ENCODE peak calls at places on chromosomes 7 and 10, in nine cellular contexts. S is T-helper 2 cell treated with Interferon-gamma antibody and Interleukin-4, amounts not matched to agents 5 μg/mL and 100 μg/mL, for 36 hours; M is NCI-H460; D is stimulated activated naive CD4-positive, alpha-beta T cell; Q is activated naive CD8-positive, alpha-beta T cell treated with anti-CD3 and anti-CD28 coated beads for 36 hours; I is epithelial cell of esophagus; G is osteocyte; H is globus pallidus; O is substantia nigra. V is an unnamed sample.

GRCh38 chr7:40008218-40008815 is 58.3 kb downstream of the CDK13 start:
- DNase-seq in S (no peak), M (peak), D (no peak), Q (no peak), I (peak), G (no peak), H (no peak), O (no peak), V (peak)

GRCh38 chr7:84949067-84949466 is 237.8 kb downstream of the SEMA3D start:
- DNase-seq in S (no peak), M (no peak), D (no peak), Q (no peak), I (peak), G (no peak), H (no peak), O (no peak), V (no peak)

GRCh38 chr7:120452665-120453064 is 179.7 kb downstream of the KCND2 start:
- DNase-seq in S (no peak), M (no peak), D (no peak), Q (no peak), I (no peak), G (no peak), H (no peak), O (no peak), V (no peak)

GRCh38 chr7:130270947-130271790 is 4.5 kb downstream of the CPA2 start:
- DNase-seq in S (no peak), M (no peak), D (no peak), Q (no peak), I (no peak), G (no peak), H (no peak), O (no peak), V (no peak)

GRCh38 chr10:87547734-87548311 is 43.1 kb downstream of the MINPP1 start:
- DNase-seq in S (no peak), M (no peak), D (no peak), Q (no peak), I (peak), G (no peak), H (no peak), O (no peak), V (peak)

GRCh38 chr7:121107923-121108498 is 119.5 kb downstream of the CPED1 start:
- DNase-seq in S (no peak), M (peak), D (no peak), Q (no peak), I (peak), G (no peak), H (peak), O (no peak), V (peak)

GRCh38 chr10:131050162-131050766 is 261.3 kb downstream of the TCERG1L start:
- DNase-seq in S (no peak), M (no peak), D (no peak), Q (no peak), I (no peak), G (no peak), H (no peak), O (no peak), V (no peak)

GRCh38 chr10:71060636-71061426 is 151.5 kb upstream of the UNC5B start:
- DNase-seq in S (no peak), M (no peak), D (no peak), Q (no peak), I (no peak), G (no peak), H (no peak), O (no peak), V (no peak)

GRCh38 chr7:24582171-24582570 is 8.9 kb downstream of the PALS2 start:
- DNase-seq in S (no peak), M (no peak), D (no peak), Q (no peak), I (no peak), G (no peak), H (no peak), O (no peak), V (no peak)

GRCh38 chr10:127017406-127018297 is 112.4 kb downstream of the DOCK1 start:
- DNase-seq in S (no peak), M (no peak), D (no peak), Q (no peak), I (peak), G (no peak), H (no peak), O (no peak), V (peak)

GRCh38 chr7:24830440-24831050 is 73.3 kb upstream of the GSDME start:
- DNase-seq in S (no peak), M (no peak), D (no peak), Q (no peak), I (no peak), G (no peak), H (no peak), O (no peak), V (no peak)

GRCh38 chr7:105493928-105494325 is 28.1 kb downstream of the PUS7 start:
- DNase-seq in S (no peak), M (no peak), D (no peak), Q (no peak), I (peak), G (no peak), H (no peak), O (no peak), V (peak)

GRCh38 chr7:2928256-2928612 is 84.1 kb upstream of the GNA12 start:
- DNase-seq in S (no peak), M (no peak), D (no peak), Q (no peak), I (no peak), G (peak), H (no peak), O (no peak), V (no peak)

GRCh38 chr7:116173051-116174028 is 37.0 kb upstream of the TES start:
- DNase-seq in S (no peak), M (peak), D (no peak), Q (no peak), I (peak), G (no peak), H (peak), O (no peak), V (peak)

GRCh38 chr10:114239117-114239993 is at the start of gene VWA2:
- DNase-seq in S (no peak), M (no peak), D (no peak), Q (peak), I (peak), G (no peak), H (no peak), O (no peak), V (peak)

GRCh38 chr10:31147220-31147608 is 115.5 kb upstream of the ZNF438 start:
- DNase-seq in S (no peak), M (no peak), D (no peak), Q (no peak), I (peak), G (no peak), H (no peak), O (no peak), V (peak)

GRCh38 chr10:62690703-62691102 is 113.8 kb upstream of the ADO start:
- DNase-seq in S (no peak), M (no peak), D (no peak), Q (no peak), I (no peak), G (no peak), H (no peak), O (no peak), V (no peak)

GRCh38 chr7:157792241-157792950 is 455.6 kb downstream of the DNAJB6 start:
- DNase-seq in S (no peak), M (no peak), D (no peak), Q (no peak), I (no peak), G (no peak), H (no peak), O (no peak), V (no peak)

GRCh38 chr10:71995880-71996597 is 31.8 kb downstream of the CHST3 start:
- DNase-seq in S (no peak), M (no peak), D (no peak), Q (no peak), I (no peak), G (no peak), H (no peak), O (no peak), V (no peak)

GRCh38 chr7:131543298-131543697 is 13.1 kb downstream of the PODXL start:
- DNase-seq in S (no peak), M (no peak), D (no peak), Q (no peak), I (peak), G (no peak), H (no peak), O (no peak), V (no peak)

GRCh38 chr10:116080553-116080952 is 192.5 kb downstream of the GFRA1 start:
- DNase-seq in S (no peak), M (no peak), D (no peak), Q (no peak), I (no peak), G (no peak), H (no peak), O (no peak), V (peak)

GRCh38 chr10:119252470-119253151 is 45.2 kb downstream of the GRK5 start:
- DNase-seq in S (no peak), M (no peak), D (no peak), Q (no peak), I (no peak), G (no peak), H (no peak), O (no peak), V (no peak)

GRCh38 chr10:110481948-110482347 is 15.8 kb upstream of the DUSP5 start:
- DNase-seq in S (no peak), M (no peak), D (no peak), Q (no peak), I (no peak), G (no peak), H (no peak), O (no peak), V (no peak)

GRCh38 chr7:33841031-33841430 is 64.3 kb upstream of the BMPER start:
- DNase-seq in S (no peak), M (no peak), D (no peak), Q (no peak), I (no peak), G (no peak), H (no peak), O (no peak), V (no peak)

GRCh38 chr10:91700273-91700672 is 67.4 kb upstream of the PPP1R3C start:
- DNase-seq in S (no peak), M (no peak), D (no peak), Q (no peak), I (no peak), G (no peak), H (no peak), O (no peak), V (peak)

GRCh38 chr7:48299580-48300169 is 128.4 kb downstream of the ABCA13 start:
- DNase-seq in S (peak), M (peak), D (no peak), Q (peak), I (peak), G (no peak), H (peak), O (peak), V (peak)

GRCh38 chr7:155594961-155595366 is 48.6 kb upstream of the CNPY1 start:
- DNase-seq in S (no peak), M (no peak), D (no peak), Q (no peak), I (peak), G (no peak), H (no peak), O (no peak), V (no peak)

GRCh38 chr7:114310344-114311118 is 104.1 kb upstream of the FOXP2 start:
- DNase-seq in S (no peak), M (no peak), D (no peak), Q (no peak), I (peak), G (no peak), H (no peak), O (no peak), V (peak)

GRCh38 chr10:12501851-12502525 is 152.6 kb downstream of the CAMK1D start:
- DNase-seq in S (no peak), M (no peak), D (no peak), Q (no peak), I (no peak), G (peak), H (no peak), O (no peak), V (no peak)

GRCh38 chr7:32161708-32162107 is 91.5 kb upstream of the PDE1C start:
- DNase-seq in S (no peak), M (no peak), D (no peak), Q (no peak), I (no peak), G (no peak), H (no peak), O (no peak), V (peak)

GRCh38 chr7:102875700-102876192 is 37.1 kb upstream of the LRRC17 start:
- DNase-seq in S (peak), M (peak), D (no peak), Q (peak), I (peak), G (no peak), H (no peak), O (no peak), V (peak)

GRCh38 chr10:61286695-61287094 is 166.5 kb downstream of the TMEM26 start:
- DNase-seq in S (peak), M (no peak), D (no peak), Q (no peak), I (no peak), G (no peak), H (no peak), O (no peak), V (no peak)

GRCh38 chr7:47847207-47847606 is 101.1 kb downstream of the PKD1L1 start:
- DNase-seq in S (no peak), M (no peak), D (no peak), Q (no peak), I (no peak), G (peak), H (no peak), O (no peak), V (no peak)

GRCh38 chr10:124025638-124026336 is 67.6 kb downstream of the CHST15 start:
- DNase-seq in S (no peak), M (peak), D (no peak), Q (no peak), I (no peak), G (no peak), H (no peak), O (no peak), V (peak)

GRCh38 chr7:90469554-90469953 is at the start of gene PTTG1IP2:
- DNase-seq in S (no peak), M (no peak), D (no peak), Q (no peak), I (no peak), G (no peak), H (no peak), O (no peak), V (no peak)

GRCh38 chr7:36736090-36736826 is 12.0 kb upstream of the AOAH start:
- DNase-seq in S (no peak), M (no peak), D (no peak), Q (no peak), I (no peak), G (no peak), H (no peak), O (no peak), V (no peak)

V was measured in astrocyte of the hippocampus.